ENCODE peak calls at places on chromosomes 1 and 21, in nine cellular contexts. Z, M, C, V, W, U, G, F and O are unnamed samples. For H3K9me3 and H3K27me3, the result is how much of the 10 kb centered on the place peaks cover.

GRCh38 chr1:97190326-97190725 is 468.7 kb downstream of the PTBP2 start:
- DNase-seq in V (no peak), W (peak), F (no peak), G (no peak), Z (no peak), U (no peak), M (no peak), C (no peak), O (no peak)

GRCh38 chr1:220708929-220709801 is 19.0 kb downstream of the C1orf115 start:
- DNase-seq in M (no peak), Z (no peak), C (no peak), F (no peak), U (no peak), G (no peak), W (no peak), V (no peak), O (no peak)

GRCh38 chr1:248849637-248850036 is 9.2 kb downstream of the ZNF692 start:
- DNase-seq in C (peak), U (no peak), W (no peak), V (no peak), Z (no peak), G (no peak), F (no peak), M (no peak), O (no peak)

GRCh38 chr21:43786423-43787179 is 2.8 kb upstream of the RRP1 start:
- DNase-seq in F (no peak), Z (no peak), M (no peak), U (no peak), G (no peak), V (peak), C (no peak), W (no peak), O (no peak)

GRCh38 chr21:23740463-23740862 is 1866.8 kb downstream of the MRPL39 start:
- DNase-seq in V (no peak), W (no peak), C (no peak), F (no peak), M (no peak), U (no peak), G (no peak), Z (no peak), O (no peak)

GRCh38 chr21:17925000-17925610 is 105.9 kb upstream of the C21orf91 start:
- DNase-seq in M (peak), U (no peak), F (peak), C (no peak), G (peak), Z (no peak), W (peak), V (no peak), O (peak)

GRCh38 chr1:167054946-167055630 is 35.1 kb downstream of the GPA33 start:
- DNase-seq in G (no peak), Z (no peak), C (no peak), V (no peak), M (no peak), F (no peak), U (no peak), W (no peak), O (no peak)

GRCh38 chr1:60832372-60832771 is 250.0 kb upstream of the NFIA start:
- DNase-seq in V (no peak), M (no peak), U (no peak), W (no peak), G (no peak), F (no peak), C (no peak), Z (no peak), O (no peak)

GRCh38 chr1:162679298-162679697 is 47.0 kb downstream of the DDR2 start:
- DNase-seq in U (no peak), Z (no peak), W (no peak), M (no peak), G (no peak), C (no peak), V (no peak), F (no peak), O (no peak)

GRCh38 chr1:162682013-162682419 is 49.8 kb downstream of the DDR2 start:
- DNase-seq in F (no peak), U (no peak), M (peak), V (no peak), C (no peak), G (no peak), Z (no peak), W (no peak), O (no peak)

GRCh38 chr1:162678439-162678838 is 46.2 kb downstream of the DDR2 start:
- DNase-seq in U (no peak), G (no peak), C (no peak), V (no peak), W (peak), M (peak), F (no peak), Z (peak), O (peak)

GRCh38 chr1:162680419-162681126 is 48.3 kb downstream of the DDR2 start:
- DNase-seq in V (no peak), U (no peak), Z (no peak), M (peak), F (no peak), W (no peak), G (no peak), C (no peak), O (no peak)

GRCh38 chr1:162681127-162681435 is 48.8 kb downstream of the DDR2 start:
- DNase-seq in M (no peak), G (no peak), V (no peak), U (no peak), F (no peak), Z (no peak), C (no peak), W (no peak), O (no peak)
- H3K4me3 ChIP-seq in M (no peak), G (no peak), V (no peak), U (no peak), F (no peak), Z (no peak), C (no peak), W (no peak), O (no peak)

DNA sequence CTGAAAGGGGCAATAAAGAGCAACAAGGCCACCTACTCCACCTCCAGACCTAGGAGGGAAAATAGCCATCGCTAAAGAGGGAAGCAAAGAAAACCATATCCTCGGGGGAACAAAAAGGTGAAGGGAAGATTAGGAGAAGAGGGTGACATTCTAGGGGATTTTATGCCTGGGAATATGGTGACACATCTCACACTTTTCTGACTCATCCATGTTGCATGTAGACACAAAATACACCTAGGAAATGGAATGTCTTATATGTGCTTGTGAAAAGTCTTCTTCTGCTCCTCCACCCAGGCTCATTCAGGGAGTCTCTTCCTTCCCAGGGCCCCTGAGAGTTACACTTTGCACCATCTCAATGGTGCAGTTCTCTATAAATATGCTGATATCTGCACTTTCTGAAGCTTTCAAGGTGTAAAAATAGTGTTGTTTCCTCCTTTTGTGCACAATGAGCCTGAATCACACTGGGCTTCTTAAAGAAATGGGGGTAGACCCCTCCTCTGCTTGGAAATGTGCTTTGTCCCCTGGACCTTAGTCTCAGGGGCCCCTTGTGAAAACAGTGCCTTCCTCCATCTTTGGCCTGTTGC is 195.9 kb downstream of the CYYR1 start:
- DNase-seq in M (no peak), C (no peak), V (no peak), W (no peak), G (no peak), Z (no peak), U (no peak), F (no peak), O (no peak)
- H3K9me3 ChIP-seq in M (under half), C (under half), V (under half), W (under half), G (under half), Z (under half), U (under half), F (under half), O (under half)

GRCh38 chr1:3578906-3579305 is 32.4 kb downstream of the MEGF6 start:
- DNase-seq in Z (no peak), G (no peak), U (no peak), F (no peak), M (no peak), C (no peak), V (no peak), W (no peak), O (no peak)

GRCh38 chr1:3580231-3580630 is 31.1 kb downstream of the MEGF6 start:
- DNase-seq in C (no peak), G (no peak), F (no peak), V (no peak), Z (no peak), M (no peak), U (no peak), W (no peak), O (no peak)

GRCh38 chr1:3581296-3581695 is 30.0 kb downstream of the MEGF6 start:
- DNase-seq in U (no peak), G (no peak), F (no peak), Z (no peak), V (no peak), W (no peak), M (no peak), C (no peak), O (no peak)

GRCh38 chr1:3578433-3578805 is 32.9 kb downstream of the MEGF6 start:
- DNase-seq in F (no peak), V (no peak), G (no peak), M (no peak), C (no peak), W (no peak), Z (no peak), U (no peak), O (no peak)

DNA sequence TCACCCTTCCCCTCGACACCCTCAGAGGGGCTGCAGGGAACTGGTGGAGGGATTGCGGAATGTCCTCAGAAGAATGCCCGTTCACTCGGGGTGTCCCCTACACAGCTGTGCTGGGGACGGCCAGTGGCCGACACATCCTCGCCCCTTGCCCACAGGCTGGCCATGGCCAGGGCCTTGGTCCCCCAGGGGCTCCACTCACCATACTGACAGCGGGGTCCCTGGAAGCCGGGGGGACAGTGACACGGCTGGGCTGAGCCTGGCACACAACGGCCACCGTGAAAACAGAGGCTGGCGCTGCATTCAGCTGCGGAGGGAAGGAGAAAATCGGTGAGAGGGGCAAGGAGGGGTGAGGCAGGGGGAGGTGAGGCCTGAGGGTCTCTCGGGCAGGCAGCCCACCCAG is 31.7 kb downstream of the MEGF6 start:
- DNase-seq in F (no peak), G (no peak), M (no peak), C (no peak), U (no peak), W (no peak), Z (no peak), V (no peak), O (no peak)
- H3K27me3 ChIP-seq in F (under half), G (under half), M (under half), C (under half), U (under half), W (under half), Z (under half), V (under half), O (under half)

DNA sequence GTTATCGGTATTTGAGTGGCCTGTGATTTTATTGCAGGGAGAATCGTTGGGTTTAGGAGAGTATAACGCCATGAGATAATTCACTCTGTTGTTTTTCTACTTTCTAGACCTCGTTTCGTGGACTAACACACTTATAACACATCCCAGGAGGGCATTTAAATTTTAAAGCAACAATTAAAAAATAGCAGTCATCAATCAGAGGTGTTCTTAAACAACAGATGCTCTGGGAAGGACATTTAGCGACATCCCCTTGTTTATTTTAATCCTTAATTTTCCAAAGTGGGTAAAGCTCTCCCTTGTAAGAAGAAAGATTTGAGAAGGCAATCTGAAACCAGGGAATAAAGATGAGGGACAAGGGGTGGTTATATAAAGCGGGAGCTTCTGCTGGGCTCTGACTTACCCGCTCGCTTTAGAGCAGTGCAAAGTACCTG is 4.9 kb downstream of the PBX1 start:
- DNase-seq in W (no peak), Z (no peak), F (no peak), C (no peak), U (no peak), V (no peak), M (no peak), G (no peak), O (no peak)
- H3K4me3 ChIP-seq in W (peak), Z (peak), F (no peak), C (peak), U (peak), V (peak), M (peak), G (peak), O (peak)

GRCh38 chr1:152770411-152770810 is 4.5 kb upstream of the LCE1F start:
- DNase-seq in F (no peak), U (no peak), Z (no peak), V (no peak), W (no peak), C (no peak), M (no peak), G (no peak), O (no peak)

GRCh38 chr1:152774875-152775274 is at the start of gene LCE1F:
- DNase-seq in C (no peak), Z (no peak), U (no peak), G (no peak), V (no peak), F (no peak), W (no peak), M (no peak), O (no peak)

GRCh38 chr1:152768847-152769533 is 6.0 kb upstream of the LCE1F start:
- DNase-seq in Z (no peak), M (no peak), V (no peak), G (no peak), U (no peak), W (no peak), C (no peak), F (no peak), O (no peak)
- H3K9me3 ChIP-seq in Z (under half), M (under half), V (under half), G (half or more), U (under half), W (under half), C (under half), F (under half), O (under half)

GRCh38 chr1:36667836-36668235 is 185.1 kb upstream of the CSF3R start:
- DNase-seq in V (no peak), C (peak), F (no peak), Z (no peak), M (no peak), G (no peak), U (peak), W (no peak), O (no peak)
- H3K27me3 ChIP-seq in V (under half), C (half or more), F (under half), Z (under half), M (under half), G (under half), U (under half), W (under half), O (under half)

DNA sequence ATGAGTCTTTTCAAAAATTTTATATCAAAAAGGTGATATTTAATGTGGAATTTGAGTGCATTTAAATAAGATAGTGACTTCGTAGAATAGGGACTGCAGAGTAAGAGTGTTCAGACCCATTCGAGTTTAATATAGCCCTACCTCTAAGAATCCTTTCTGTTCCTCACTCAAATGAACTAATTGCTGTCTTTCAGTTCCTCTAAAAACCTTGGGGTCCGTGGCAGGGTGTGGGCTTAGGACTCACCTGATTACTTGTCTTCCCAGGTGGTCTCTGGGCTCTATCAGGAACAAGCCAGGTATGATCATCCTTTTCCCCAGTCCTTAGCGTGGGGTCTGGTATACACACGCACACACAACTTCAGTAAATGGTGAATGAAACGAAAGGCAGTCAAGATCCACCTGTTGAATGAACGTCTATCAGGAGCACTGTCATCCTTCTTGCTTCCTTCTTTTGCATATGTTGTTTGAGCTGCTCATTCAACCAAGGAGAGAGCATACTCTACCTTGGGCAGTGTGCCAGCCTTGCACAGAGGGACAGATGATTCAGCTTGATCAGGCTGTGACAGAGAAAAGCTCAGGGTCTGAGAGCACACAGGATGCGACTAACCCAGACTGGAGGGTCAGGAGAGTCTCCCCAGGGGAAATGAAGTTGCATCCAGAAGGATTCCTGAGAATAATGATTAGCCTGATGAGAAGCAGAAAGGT is 1.2 kb upstream of the RNF11 start:
- DNase-seq in C (peak), G (peak), V (no peak), F (no peak), U (peak), W (peak), M (peak), Z (peak), O (peak)
- H3K4me3 ChIP-seq in C (peak), G (no peak), V (no peak), F (peak), U (peak), W (no peak), M (no peak), Z (no peak), O (no peak)

DNA sequence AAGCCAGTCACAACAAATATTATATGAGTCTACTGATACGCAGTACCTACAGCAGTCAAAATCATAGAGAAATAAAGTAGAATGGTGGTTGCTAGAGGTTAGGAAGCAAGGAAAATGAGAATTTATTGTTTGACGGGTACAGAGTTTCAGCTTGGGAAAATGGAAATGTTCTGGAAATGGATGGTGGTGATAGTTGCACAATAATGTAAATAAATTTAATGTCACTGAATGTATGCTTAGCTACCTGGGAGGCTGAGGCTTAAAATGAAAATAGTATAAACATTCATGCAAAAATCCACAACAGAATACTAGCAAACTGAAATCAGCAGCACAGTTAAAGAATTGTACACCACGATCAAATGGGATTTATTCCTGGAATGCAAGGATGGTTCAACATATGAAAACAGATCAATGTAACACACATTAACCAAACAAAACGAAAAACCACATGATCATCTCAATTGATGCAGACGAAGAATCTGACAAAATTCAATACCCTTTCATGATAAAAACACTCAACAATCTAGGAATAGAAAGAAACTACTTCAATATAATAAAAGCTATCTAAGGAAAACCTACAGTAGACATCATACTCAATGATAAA is 10.7 kb downstream of the TUT4 start:
- DNase-seq in U (no peak), Z (no peak), G (no peak), F (no peak), W (no peak), M (no peak), V (no peak), C (no peak), O (no peak)
- H3K9me3 ChIP-seq in U (under half), Z (under half), G (under half), F (under half), W (under half), M (under half), V (under half), C (under half), O (under half)